ENCODE peak calls at places on chromosomes 2 and 18, in seven cellular contexts. P is A549, W is transverse colon, F is endothelial cell of umbilical vein, J is prostate gland, K is H1, R is vagina. D is an unnamed sample.

GRCh38 chr2:216034065-216034464 is 20.7 kb upstream of the MREG start:
- DNase-seq in P (peak; percentile 69), R (no peak), J (peak; percentile 52), K (peak; percentile 56), W (peak; percentile 78), F (peak; percentile 77), D (no peak)

GRCh38 chr2:189599245-189599644 is 18.7 kb upstream of the SLC40A1 start:
- DNase-seq in J (no peak), R (no peak), P (no peak), F (no peak), K (no peak), W (no peak), D (no peak)

GRCh38 chr2:110157153-110157793 is 41.7 kb upstream of the MALL start:
- DNase-seq in F (peak; percentile 78), K (no peak), R (no peak), J (peak; percentile 24), W (peak; percentile 27), P (peak; percentile 42), D (peak; percentile 14)

GRCh38 chr2:220076734-220077133 is 449.3 kb downstream of the SLC4A3 start:
- DNase-seq in F (no peak), R (no peak), K (no peak), J (peak; percentile 10), W (no peak), P (no peak), D (no peak)

GRCh38 chr2:183608747-183609146 is 484.5 kb downstream of the NUP35 start:
- DNase-seq in W (no peak), F (no peak), K (no peak), P (no peak), R (no peak), J (no peak), D (no peak)

GRCh38 chr2:152437276-152437879 is 102.4 kb downstream of the FMNL2 start:
- DNase-seq in P (no peak), J (no peak), F (no peak), R (no peak), W (no peak), K (no peak), D (no peak)

GRCh38 chr2:115910270-115910669 is 1467.8 kb downstream of the DPP10 start:
- DNase-seq in W (no peak), J (no peak), K (no peak), P (no peak), F (no peak), R (no peak), D (no peak)

GRCh38 chr2:240426797-240427721 is 8.4 kb upstream of the GPC1 start:
- DNase-seq in R (peak; percentile 82), K (no peak), W (no peak), J (no peak), F (no peak), P (no peak), D (no peak)

GRCh38 chr18:28689591-28689990 is 512.7 kb upstream of the CDH2 start:
- DNase-seq in K (no peak), F (no peak), P (no peak), W (no peak), R (no peak), J (no peak), D (no peak)

GRCh38 chr18:10239138-10239537 is 215.3 kb upstream of the APCDD1 start:
- DNase-seq in K (no peak), W (no peak), P (no peak), J (peak; percentile 19), F (peak; percentile 16), R (no peak), D (no peak)

GRCh38 chr2:79993144-79993543 is 311.4 kb downstream of the LRRTM1 start:
- DNase-seq in W (no peak), R (no peak), J (no peak), P (no peak), K (no peak), F (no peak), D (no peak)

GRCh38 chr2:118169359-118170005 is 81.2 kb downstream of the INSIG2 start:
- DNase-seq in F (no peak), J (no peak), P (no peak), R (no peak), W (no peak), K (no peak), D (no peak)

GRCh38 chr2:54574107-54574859 is 118.2 kb downstream of the SPTBN1 start:
- DNase-seq in J (no peak), W (peak; percentile 83), R (no peak), K (no peak), F (peak; percentile 58), P (no peak), D (no peak)

GRCh38 chr2:85231952-85232351 is 95.8 kb downstream of the TGOLN2 start:
- DNase-seq in J (no peak), K (peak; percentile 34), R (no peak), W (no peak), F (no peak), P (no peak), D (no peak)

GRCh38 chr2:170817247-170817998 is 736 bp downstream of the GAD1 start:
- DNase-seq in W (no peak), P (no peak), K (no peak), J (no peak), R (no peak), F (peak; percentile 40), D (no peak)

GRCh38 chr2:42047488-42048317 is at the start of gene PKDCC:
- DNase-seq in F (peak; percentile 62), R (no peak), J (peak; percentile 56), P (peak; percentile 91), K (no peak), W (peak; percentile 85), D (peak; percentile 95)

GRCh38 chr2:47177042-47177565 is 22.0 kb upstream of the STPG4 start:
- DNase-seq in R (no peak), P (no peak), J (no peak), F (no peak), W (no peak), K (no peak), D (no peak)

GRCh38 chr2:159615936-159616733 is at the start of gene BAZ2B:
- DNase-seq in R (no peak), J (peak; percentile 65), F (peak; percentile 88), P (peak; percentile 31), W (peak; percentile 64), K (no peak), D (peak; percentile 14)

GRCh38 chr2:129915303-129915840 is 64.1 kb upstream of the RAB6C start:
- DNase-seq in R (peak; percentile 16), J (no peak), W (no peak), P (no peak), K (no peak), F (no peak), D (no peak)

GRCh38 chr2:15816674-15817406 is 123.5 kb upstream of the MYCN start:
- DNase-seq in F (no peak), K (no peak), J (no peak), R (no peak), P (no peak), W (no peak), D (no peak)

GRCh38 chr2:129231924-129232323 is 747.5 kb upstream of the RAB6C start:
- DNase-seq in P (no peak), R (no peak), J (no peak), K (no peak), W (no peak), F (no peak), D (no peak)

DNA sequence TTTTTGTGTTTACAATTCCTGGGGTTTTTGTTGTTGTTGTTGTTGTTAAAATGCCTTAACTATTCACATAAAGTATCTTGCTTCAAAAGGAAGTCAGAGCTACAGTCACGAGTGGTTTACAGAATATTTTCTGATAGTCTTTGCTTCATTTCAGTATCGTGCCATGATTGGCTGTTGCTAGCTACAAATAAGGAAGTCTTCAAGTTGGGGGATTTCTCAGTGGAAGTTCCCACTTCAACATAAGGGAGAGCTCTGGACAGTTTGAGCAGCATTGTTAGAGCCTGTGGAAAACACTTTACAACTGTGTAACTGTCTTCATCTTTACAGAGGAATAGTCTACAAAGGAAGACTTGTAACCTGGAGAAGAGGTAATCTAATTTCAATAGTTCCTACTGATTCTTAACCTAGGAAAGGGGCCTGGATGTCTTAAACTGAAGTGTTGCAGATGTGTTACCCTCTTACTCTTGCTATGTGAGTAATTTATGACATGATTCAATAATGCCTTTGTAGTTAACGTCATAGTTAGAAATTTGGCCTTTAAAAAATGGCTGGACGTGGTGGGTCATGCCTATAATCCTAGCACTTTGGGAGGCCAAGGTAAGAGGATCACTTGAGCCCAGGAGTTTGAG is 23.4 kb upstream of the TANK start:
- DNase-seq in R (no peak), F (peak; percentile 90), K (no peak), W (no peak), J (no peak), P (no peak), D (no peak)
- TF ChIP-seq POLR2A in R (no peak), F (peak; percentile 59), K (no peak), W (peak; percentile 54), J (no peak), P (no peak), D (no peak)

GRCh38 chr2:101116348-101116747 is 34.8 kb downstream of the TBC1D8 start:
- DNase-seq in F (no peak), J (no peak), R (no peak), W (no peak), K (no peak), P (no peak), D (no peak)

GRCh38 chr2:101114815-101115214 is 36.4 kb downstream of the TBC1D8 start:
- DNase-seq in K (no peak), R (no peak), J (peak; percentile 39), W (peak; percentile 36), F (no peak), P (no peak), D (no peak)

GRCh38 chr2:101119431-101119830 is 31.8 kb downstream of the TBC1D8 start:
- DNase-seq in W (no peak), F (no peak), P (no peak), R (no peak), J (no peak), K (no peak), D (no peak)

GRCh38 chr2:101115664-101116063 is 35.5 kb downstream of the TBC1D8 start:
- DNase-seq in J (no peak), P (no peak), W (no peak), F (no peak), K (no peak), R (no peak), D (no peak)

GRCh38 chr2:101116841-101117552 is 34.2 kb downstream of the TBC1D8 start:
- DNase-seq in J (no peak), K (no peak), F (no peak), W (no peak), R (no peak), P (no peak), D (no peak)
- TF ChIP-seq POLR2A in J (no peak), K (no peak), F (no peak), W (no peak), R (no peak), P (no peak), D (no peak)

DNA sequence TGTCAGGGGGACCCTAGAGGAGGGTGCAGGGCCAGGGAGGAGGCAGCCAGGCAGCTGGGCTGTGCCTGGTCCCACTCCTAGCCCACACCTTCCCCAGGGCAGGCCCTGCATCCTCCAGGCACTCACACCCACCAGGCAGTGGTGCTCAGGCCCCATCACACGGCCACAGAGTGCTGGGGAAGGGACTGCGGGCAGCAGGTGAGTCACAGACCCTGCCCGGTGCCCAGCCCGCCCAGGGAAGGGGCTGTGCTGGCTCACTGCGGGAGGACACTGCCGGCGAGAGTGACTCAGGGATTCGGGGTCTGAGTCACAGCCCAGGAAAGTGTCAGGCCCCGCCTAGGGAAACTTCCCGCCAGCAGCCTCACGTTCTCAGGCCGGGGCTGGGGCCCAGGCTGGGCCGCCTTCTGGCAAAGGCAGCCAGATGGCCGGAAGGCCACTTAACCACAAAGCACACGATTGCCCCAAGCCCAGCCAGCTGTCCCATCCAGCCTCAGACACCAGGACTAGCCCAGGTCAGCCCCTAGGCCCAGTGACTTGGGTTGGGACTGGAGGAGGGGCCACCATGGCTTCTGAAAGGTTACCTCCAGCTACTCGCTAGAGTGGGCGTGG is 42.2 kb downstream of the BIN1 start:
- DNase-seq in J (peak; percentile 54), F (peak; percentile 98), P (peak; percentile 98), W (peak; percentile 85), K (peak; percentile 43), R (peak; percentile 97), D (peak; percentile 100)
- TF ChIP-seq POLR2A in J (no peak), F (peak; percentile 18), P (peak; percentile 31), W (no peak), K (no peak), R (no peak), D (no peak)

GRCh38 chr2:107694667-107695066 is 132.0 kb upstream of the RGPD4 start:
- DNase-seq in K (no peak), R (no peak), P (no peak), W (no peak), F (no peak), J (no peak), D (no peak)
- TF ChIP-seq POLR2A in K (no peak), R (no peak), P (no peak), W (no peak), F (no peak), J (no peak), D (no peak)

D was measured in H54.